ENCODE peak calls at places on chromosomes 13 and 19, in five cellular contexts. K is endothelial cell of umbilical vein, Y is ovary, Q is gastrocnemius medialis, P is IMR-90. W is an unnamed sample. For H3K27me3, the result is how much of the 10 kb centered on the place peaks cover.

GRCh38 chr19:2083174-2083854 is 12.8 kb downstream of the MOB3A start:
- DNase-seq in K (no peak), P (no peak), Y (no peak), Q (no peak), W (no peak)

GRCh38 chr13:80563451-80563850 is 222.5 kb upstream of the SPRY2 start:
- DNase-seq in Y (no peak), Q (no peak), K (no peak), P (no peak), W (no peak)

GRCh38 chr19:19488041-19488874 is 27.1 kb downstream of the TSSK6 start:
- DNase-seq in Q (no peak), P (no peak), K (peak), Y (no peak), W (no peak)

GRCh38 chr19:28727133-28727834 is 485.7 kb downstream of the UQCRFS1 start:
- DNase-seq in Y (peak), P (no peak), Q (no peak), K (no peak), W (no peak)

GRCh38 chr19:19444694-19445155 is 39.2 kb downstream of the GATAD2A start:
- DNase-seq in P (peak), Y (no peak), Q (no peak), K (no peak), W (peak)

GRCh38 chr19:18044825-18045304 is 36.9 kb downstream of the ARRDC2 start:
- DNase-seq in Q (peak), K (no peak), P (peak), Y (peak), W (peak)

GRCh38 chr19:5103812-5104410 is 135.0 kb downstream of the KDM4B start:
- DNase-seq in P (no peak), K (no peak), Q (no peak), Y (no peak), W (no peak)

GRCh38 chr19:5697022-5697889 is 7.2 kb downstream of the RPL36 start:
- DNase-seq in Q (no peak), P (no peak), Y (no peak), K (no peak), W (no peak)

GRCh38 chr13:24217601-24218281 is 57.2 kb downstream of the SPATA13 start:
- DNase-seq in Y (no peak), K (no peak), Q (no peak), P (no peak), W (no peak)

GRCh38 chr19:15296353-15296752 is 36.0 kb downstream of the BRD4 start:
- DNase-seq in Q (no peak), K (no peak), P (no peak), Y (no peak), W (no peak)

GRCh38 chr19:36851898-36852297 is 1.2 kb downstream of the ZNF345 start:
- DNase-seq in Q (no peak), P (no peak), Y (no peak), K (no peak), W (no peak)
- H3K4me3 ChIP-seq in Q (no peak), P (no peak), Y (no peak), K (no peak), W (no peak)

GRCh38 chr19:8585894-8586750 is 8.9 kb upstream of the MYO1F start:
- DNase-seq in Q (no peak), P (no peak), K (no peak), Y (no peak), W (no peak)

GRCh38 chr19:8580710-8581281 is 3.6 kb upstream of the MYO1F start:
- DNase-seq in Q (peak), K (peak), Y (peak), P (peak), W (peak)

GRCh38 chr19:8589177-8589714 is 12.0 kb upstream of the MYO1F start:
- DNase-seq in P (no peak), Q (no peak), K (no peak), Y (no peak), W (no peak)

DNA sequence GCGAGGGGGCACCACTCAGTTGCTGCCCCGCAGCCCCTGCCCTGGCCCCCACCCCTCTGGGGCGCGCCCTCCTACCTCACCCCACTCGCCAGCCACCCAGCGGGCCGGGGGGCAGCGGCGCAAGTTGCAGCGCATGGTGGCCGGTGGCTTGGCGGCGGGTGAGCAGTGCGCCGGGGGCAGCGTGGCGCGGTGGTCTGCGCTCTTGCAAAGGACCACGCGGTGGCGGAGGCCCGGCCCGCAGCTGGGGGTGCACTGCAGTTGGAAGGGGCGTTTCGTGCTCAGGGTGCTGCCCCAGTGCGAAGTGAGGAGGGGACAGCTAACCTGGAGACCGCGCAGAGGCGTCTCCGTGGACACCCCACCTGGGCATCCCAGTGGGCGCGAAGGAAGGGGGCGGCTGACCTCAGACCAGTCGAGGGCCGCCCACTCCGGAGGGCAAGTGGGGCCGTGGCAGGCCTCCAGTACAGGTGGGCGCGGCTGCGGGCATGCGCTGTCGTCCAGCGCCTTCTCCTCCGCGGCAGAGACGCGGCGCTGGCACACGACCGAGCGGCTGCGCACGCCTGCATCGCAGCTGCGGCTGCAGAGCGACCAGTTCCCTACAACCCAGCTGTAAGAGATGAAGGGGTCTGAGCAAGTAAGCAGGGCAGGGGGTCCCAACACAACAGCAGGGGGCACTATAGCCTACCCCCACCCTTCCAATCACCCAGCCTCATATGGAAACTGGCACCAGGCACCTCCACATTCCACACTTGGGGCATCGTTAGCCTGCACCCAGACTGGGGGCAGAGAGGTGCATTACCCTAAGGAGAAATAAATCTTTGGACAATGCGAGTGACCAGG is 8.0 kb upstream of the MYO1F start:
- DNase-seq in K (no peak), Q (no peak), Y (no peak), P (no peak), W (no peak)
- TF ChIP-seq CTCF in K (no peak), Q (no peak), Y (no peak), P (no peak), W (no peak)

DNA sequence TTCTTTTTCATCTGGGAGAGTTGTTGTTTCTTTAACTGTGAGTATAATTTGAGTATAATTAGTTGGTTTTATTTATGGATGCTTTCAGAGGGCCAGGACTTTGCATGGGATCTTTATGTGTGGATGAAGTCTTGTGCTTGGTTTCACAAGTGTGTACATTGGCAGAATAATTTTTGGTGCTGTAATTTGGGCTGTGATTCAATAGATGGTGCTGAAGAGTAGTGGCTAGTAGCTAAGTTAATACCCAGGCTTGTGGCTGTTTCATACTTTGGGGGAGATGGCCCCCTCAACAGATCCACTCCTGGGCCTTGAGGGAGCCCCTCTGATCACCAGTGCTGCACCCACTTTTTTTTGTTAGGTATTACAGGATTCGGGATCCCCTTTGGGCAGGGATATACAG is 1142.4 kb downstream of the SLITRK1 start:
- DNase-seq in Y (no peak), K (no peak), P (peak), Q (no peak), W (no peak)
- H3K27me3 ChIP-seq in Y (under half), K (under half), P (under half), Q (under half), W (under half)

DNA sequence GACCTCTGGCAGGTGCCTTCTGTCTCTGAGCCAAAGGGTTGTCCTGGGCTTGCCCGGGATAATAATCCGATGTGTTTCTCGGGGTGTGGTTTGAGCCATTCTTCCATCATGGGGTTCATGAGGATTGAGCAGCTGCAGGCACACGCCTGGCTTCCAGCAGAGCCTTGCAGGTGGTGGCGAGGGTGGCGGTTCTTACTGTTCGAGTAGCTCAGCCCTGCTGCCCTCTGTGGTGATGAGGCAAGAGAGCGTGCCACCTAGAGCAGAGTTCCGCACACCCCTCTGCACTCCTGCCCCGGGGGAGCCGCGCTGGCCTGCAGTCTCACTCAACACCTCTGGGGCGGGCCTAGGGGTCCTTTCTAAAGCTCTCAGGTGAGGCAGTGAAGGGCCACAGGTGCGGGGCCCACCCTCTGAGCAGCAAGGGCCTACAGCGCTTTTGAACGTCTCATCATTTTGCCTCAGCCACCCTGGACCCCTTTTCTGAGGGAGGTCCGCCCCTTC is 3.8 kb downstream of the SCN1B start:
- DNase-seq in P (no peak), Y (no peak), K (no peak), Q (peak), W (no peak)
- H3K4me3 ChIP-seq in P (no peak), Y (no peak), K (no peak), Q (peak), W (no peak)

GRCh38 chr13:64446372-64446771 is 2783.8 kb downstream of the PCDH9 start:
- DNase-seq in Q (no peak), K (no peak), Y (no peak), P (no peak), W (no peak)
- TF ChIP-seq CTCF in Q (no peak), K (peak), Y (no peak), P (peak), W (peak)

DNA sequence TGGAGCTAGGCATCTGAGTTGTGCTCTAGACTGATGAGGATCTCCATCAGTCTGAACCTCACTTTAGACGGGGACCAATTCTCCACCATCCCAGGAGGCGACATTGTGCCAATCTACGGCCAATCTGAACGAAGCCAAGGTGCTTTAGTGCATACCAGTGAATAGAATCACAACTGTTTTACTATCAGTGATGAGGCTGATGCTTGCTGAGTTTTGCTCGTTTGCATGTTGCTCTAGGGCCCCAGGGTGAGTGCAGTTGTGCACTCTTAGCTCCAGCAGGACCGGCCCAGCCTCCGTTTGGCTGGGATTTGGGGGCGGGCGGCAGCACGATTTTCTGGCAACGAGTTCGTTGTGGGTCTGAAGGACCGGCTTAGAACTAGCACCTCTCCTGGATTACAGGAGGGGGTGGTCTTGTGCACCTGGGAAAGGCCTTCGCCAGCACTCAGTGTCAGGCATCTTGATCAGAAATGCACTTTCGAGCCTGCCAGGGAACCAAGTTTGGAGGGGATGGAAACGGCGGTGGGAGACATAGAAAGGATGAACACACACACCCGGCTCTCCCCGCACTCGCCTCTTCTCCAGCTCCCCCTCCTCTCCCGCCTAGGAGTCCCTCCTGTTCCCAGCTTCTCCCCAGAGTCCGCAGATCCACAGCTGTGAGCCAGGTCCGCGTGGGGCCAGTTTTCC is 4.4 kb downstream of the GSX1 start:
- DNase-seq in P (no peak), Q (no peak), Y (no peak), K (no peak), W (no peak)
- H3K27me3 ChIP-seq in P (half or more), Q (half or more), Y (under half), K (half or more), W (half or more)

GRCh38 chr19:9911524-9911923 is 24.8 kb downstream of the OLFM2 start:
- DNase-seq in Q (no peak), K (no peak), P (no peak), Y (no peak), W (no peak)

GRCh38 chr19:9914315-9915207 is 21.8 kb downstream of the OLFM2 start:
- DNase-seq in Q (peak), K (peak), Y (peak), P (peak), W (peak)

GRCh38 chr19:9913237-9914000 is 22.9 kb downstream of the OLFM2 start:
- DNase-seq in Q (no peak), Y (peak), K (no peak), P (no peak), W (no peak)

GRCh38 chr19:9914001-9914314 is 22.4 kb downstream of the OLFM2 start:
- DNase-seq in P (no peak), Q (no peak), Y (no peak), K (no peak), W (no peak)

DNA sequence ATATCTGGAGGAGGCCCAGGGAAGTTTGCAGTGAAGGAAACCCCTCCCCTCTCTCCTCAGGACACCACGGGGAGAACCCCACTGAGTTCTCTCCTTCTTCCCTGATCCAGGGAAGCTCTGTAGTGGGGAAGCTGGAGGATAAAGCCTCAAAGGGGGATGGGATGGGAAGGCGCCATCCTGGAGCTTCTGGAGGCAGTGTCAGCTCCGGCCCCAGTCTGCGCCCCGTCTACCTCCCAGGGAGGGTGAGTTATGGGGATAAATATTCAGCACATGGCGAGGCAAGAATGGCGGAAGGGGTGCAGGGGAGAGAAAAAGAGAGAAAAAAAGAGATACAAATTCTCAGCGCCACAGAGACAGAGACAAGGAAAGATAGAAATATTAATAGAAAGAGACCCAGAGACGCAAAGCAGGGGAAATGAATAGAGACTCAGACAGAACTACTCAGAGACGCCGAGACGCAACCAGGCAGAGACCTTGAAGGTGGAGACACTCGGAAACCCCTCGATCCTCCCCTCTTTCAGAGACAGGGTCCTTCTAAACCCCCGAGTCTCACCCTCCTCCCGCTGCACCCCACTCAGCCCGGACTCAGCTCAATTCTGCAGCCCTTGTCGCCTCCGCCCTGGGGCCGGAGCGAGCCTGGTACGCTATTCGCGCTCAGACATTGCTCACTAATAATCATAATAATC is 23.6 kb downstream of the OLFM2 start:
- DNase-seq in P (no peak), Q (no peak), Y (no peak), K (no peak), W (no peak)
- H3K4me3 ChIP-seq in P (no peak), Q (no peak), Y (no peak), K (no peak), W (no peak)

GRCh38 chr19:3389876-3390361 is 23.5 kb downstream of the NFIC start:
- DNase-seq in Q (peak), K (no peak), P (peak), Y (no peak), W (peak)

GRCh38 chr19:3386447-3387234 is 20.3 kb downstream of the NFIC start:
- DNase-seq in P (no peak), Q (peak), K (no peak), Y (no peak), W (no peak)

GRCh38 chr19:3392480-3392879 is 26.1 kb downstream of the NFIC start:
- DNase-seq in P (no peak), K (no peak), Q (no peak), Y (no peak), W (no peak)

GRCh38 chr19:3389446-3389778 is 23.0 kb downstream of the NFIC start:
- DNase-seq in K (no peak), Y (no peak), P (no peak), Q (no peak), W (no peak)

GRCh38 chr19:3387645-3388589 is 21.5 kb downstream of the NFIC start:
- DNase-seq in Y (peak), Q (peak), P (peak), K (peak), W (peak)
- TF ChIP-seq CTCF in Y (no peak), Q (no peak), P (no peak), K (no peak), W (no peak)

W was measured in bronchial epithelial cell.